ENCODE peak calls at places on chromosome 13, in six cellular contexts. Q is osteocyte, F is epithelial cell of esophagus, H is astrocyte of the spinal cord, E is brain microvascular endothelial cell, K is lower leg skin. W is an unnamed sample.

GRCh38 chr13:99042851-99043250 is 65.0 kb upstream of the DOCK9 start:
- DNase-seq in Q (no peak), F (no peak), H (no peak), E (no peak), K (no peak), W (peak; percentile 36)

GRCh38 chr13:21557995-21558394 is 46.0 kb downstream of the MICU2 start:
- DNase-seq in Q (no peak), F (peak; percentile 51), H (no peak), E (peak; percentile 34), K (no peak), W (peak; percentile 66)

GRCh38 chr13:106155411-106155810 is 380.1 kb downstream of the EFNB2 start:
- DNase-seq in Q (no peak), F (peak; percentile 91), H (no peak), E (no peak), K (no peak), W (no peak)

GRCh38 chr13:81138353-81138995 is 797.5 kb upstream of the SPRY2 start:
- DNase-seq in Q (no peak), F (no peak), H (no peak), E (no peak), K (no peak), W (no peak)

GRCh38 chr13:85590231-85590931 is 208.8 kb downstream of the SLITRK6 start:
- DNase-seq in Q (no peak), F (peak; percentile 8), H (peak; percentile 6), E (no peak), K (no peak), W (no peak)

GRCh38 chr13:73767747-73768315 is 366.4 kb downstream of the KLF12 start:
- DNase-seq in Q (no peak), F (peak; percentile 19), H (no peak), E (no peak), K (no peak), W (peak; percentile 38)

GRCh38 chr13:49023441-49023840 is 47.7 kb downstream of the FNDC3A start:
- DNase-seq in Q (no peak), F (peak; percentile 76), H (peak; percentile 84), E (peak; percentile 18), K (no peak), W (no peak)

GRCh38 chr13:108859202-108860012 is 230.0 kb downstream of the MYO16 start:
- DNase-seq in Q (no peak), F (no peak), H (peak; percentile 87), E (peak; percentile 76), K (no peak), W (no peak)

GRCh38 chr13:99854376-99854775 is 117.2 kb downstream of the ZIC5 start:
- DNase-seq in Q (no peak), F (no peak), H (no peak), E (no peak), K (no peak), W (no peak)

GRCh38 chr13:41614671-41615519 is 157.5 kb downstream of the RGCC start:
- DNase-seq in Q (no peak), F (peak; percentile 60), H (peak; percentile 34), E (no peak), K (no peak), W (no peak)

GRCh38 chr13:99385161-99385560 is 78.0 kb upstream of the GPR183 start:
- DNase-seq in Q (peak; percentile 49), F (no peak), H (no peak), E (no peak), K (peak; percentile 57), W (no peak)

GRCh38 chr13:32031025-32031814 is at the start of gene FRY:
- DNase-seq in Q (no peak), F (peak; percentile 40), H (peak; percentile 55), E (peak; percentile 58), K (peak; percentile 89), W (peak; percentile 35)

GRCh38 chr13:92547256-92547655 is 679.4 kb upstream of the GPC6 start:
- DNase-seq in Q (no peak), F (peak; percentile 75), H (peak; percentile 62), E (peak; percentile 20), K (no peak), W (no peak)

GRCh38 chr13:46721054-46721453 is 75.9 kb downstream of the ESD start:
- DNase-seq in Q (no peak), F (peak; percentile 47), H (peak; percentile 46), E (peak; percentile 56), K (no peak), W (peak; percentile 75)

GRCh38 chr13:99215466-99215865 is 14.8 kb downstream of the UBAC2 start:
- DNase-seq in Q (peak; percentile 60), F (no peak), H (no peak), E (no peak), K (peak; percentile 86), W (no peak)

GRCh38 chr13:100828226-100828625 is 153.6 kb upstream of the TMTC4 start:
- DNase-seq in Q (no peak), F (no peak), H (no peak), E (no peak), K (no peak), W (no peak)

GRCh38 chr13:65882810-65883209 is 1347.3 kb downstream of the PCDH9 start:
- DNase-seq in Q (no peak), F (no peak), H (no peak), E (no peak), K (no peak), W (no peak)

GRCh38 chr13:110499621-110500281 is 61.8 kb downstream of the RAB20 start:
- DNase-seq in Q (no peak), F (peak; percentile 67), H (peak; percentile 91), E (no peak), K (no peak), W (no peak)

GRCh38 chr13:114015608-114016295 is 41.9 kb upstream of the C13orf46 start:
- DNase-seq in Q (no peak), F (peak; percentile 85), H (no peak), E (no peak), K (peak; percentile 95), W (no peak)

GRCh38 chr13:98083936-98084335 is 59.0 kb upstream of the FARP1 start:
- DNase-seq in Q (no peak), F (peak; percentile 42), H (no peak), E (no peak), K (no peak), W (no peak)

GRCh38 chr13:85501616-85502015 is 297.6 kb downstream of the SLITRK6 start:
- DNase-seq in Q (no peak), F (no peak), H (no peak), E (no peak), K (no peak), W (no peak)

GRCh38 chr13:109979186-109979585 is 192.8 kb upstream of the IRS2 start:
- DNase-seq in Q (no peak), F (peak; percentile 87), H (no peak), E (no peak), K (peak; percentile 25), W (no peak)

GRCh38 chr13:76969488-76970365 is 21.4 kb downstream of the ACOD1 start:
- DNase-seq in Q (no peak), F (peak; percentile 95), H (no peak), E (no peak), K (no peak), W (no peak)

GRCh38 chr13:79995334-79995733 is 345.6 kb downstream of the SPRY2 start:
- DNase-seq in Q (no peak), F (peak; percentile 95), H (peak; percentile 85), E (peak; percentile 75), K (no peak), W (no peak)

GRCh38 chr13:40292108-40292507 is 374.3 kb downstream of the FOXO1 start:
- DNase-seq in Q (no peak), F (no peak), H (no peak), E (no peak), K (no peak), W (no peak)

GRCh38 chr13:31067416-31068118 is 94.1 kb downstream of the HSPH1 start:
- DNase-seq in Q (no peak), F (peak; percentile 83), H (peak; percentile 64), E (peak; percentile 38), K (peak; percentile 46), W (no peak)

GRCh38 chr13:38308736-38309135 is 40.9 kb upstream of the UFM1 start:
- DNase-seq in Q (no peak), F (peak; percentile 99), H (peak; percentile 51), E (peak; percentile 41), K (no peak), W (no peak)

GRCh38 chr13:32581177-32581786 is 5.0 kb upstream of the PDS5B start:
- DNase-seq in Q (no peak), F (peak; percentile 29), H (peak; percentile 40), E (no peak), K (no peak), W (peak; percentile 50)

GRCh38 chr13:21986602-21987001 is 315.7 kb downstream of the FGF9 start:
- DNase-seq in Q (no peak), F (no peak), H (no peak), E (no peak), K (no peak), W (no peak)

GRCh38 chr13:43331676-43332075 is 308.3 kb downstream of the DNAJC15 start:
- DNase-seq in Q (no peak), F (peak; percentile 28), H (peak; percentile 41), E (peak; percentile 1), K (no peak), W (no peak)

GRCh38 chr13:29436721-29437250 is 158.7 kb downstream of the SLC7A1 start:
- DNase-seq in Q (no peak), F (no peak), H (no peak), E (no peak), K (no peak), W (no peak)

GRCh38 chr13:77729502-77730221 is 32.2 kb downstream of the SLAIN1 start:
- DNase-seq in Q (no peak), F (no peak), H (no peak), E (no peak), K (no peak), W (no peak)

GRCh38 chr13:35700661-35701060 is 224.2 kb upstream of the MAB21L1 start:
- DNase-seq in Q (no peak), F (no peak), H (peak; percentile 57), E (peak; percentile 35), K (no peak), W (no peak)

GRCh38 chr13:19058566-19058965 is 123.1 kb downstream of the TUBA3C start:
- DNase-seq in Q (peak; percentile 81), F (no peak), H (no peak), E (no peak), K (peak; percentile 81), W (no peak)

GRCh38 chr13:101473458-101473857 is 21.0 kb downstream of the ITGBL1 start:
- DNase-seq in Q (no peak), F (peak; percentile 67), H (peak; percentile 87), E (peak; percentile 84), K (no peak), W (no peak)

GRCh38 chr13:100597253-100597652 is 8.7 kb upstream of the GGACT start:
- DNase-seq in Q (no peak), F (no peak), H (peak; percentile 37), E (peak; percentile 24), K (no peak), W (no peak)

GRCh38 chr13:113812140-113813036 is 51.5 kb downstream of the GAS6 start:
- DNase-seq in Q (no peak), F (no peak), H (no peak), E (no peak), K (no peak), W (no peak)

GRCh38 chr13:27619093-27619705 is 1.1 kb downstream of the LNX2 start:
- DNase-seq in Q (no peak), F (peak; percentile 29), H (peak; percentile 60), E (no peak), K (no peak), W (peak; percentile 60)

W was measured in erythroblast.